ENCODE peak calls at places on chromosomes 13 and 19, in eight cellular contexts. Q is breast epithelium, K is stomach, M is K562, Y is endothelial cell of umbilical vein, S is transverse colon, W is HCT116, B is GM12878. D is an unnamed sample.
A peak's percentile ranks its signal among the peaks of the same experiment; 100 is the strongest.

GRCh38 chr13:20426766-20427448 is 98.8 kb downstream of the CRYL1 start:
- DNase-seq in Q (no peak), K (no peak), M (no peak), Y (no peak), S (no peak), W (no peak), B (no peak), D (no peak)

GRCh38 chr19:31531326-31531725 is 182.1 kb upstream of the TSHZ3 start:
- DNase-seq in Q (no peak), K (no peak), M (no peak), Y (no peak), S (no peak), W (no peak), B (no peak), D (no peak)

GRCh38 chr13:29524176-29524575 is 71.3 kb downstream of the SLC7A1 start:
- DNase-seq in Q (no peak), K (no peak), M (no peak), Y (no peak), S (no peak), W (no peak), B (no peak), D (no peak)

GRCh38 chr13:25886438-25887214 is 165.2 kb downstream of the SHISA2 start:
- DNase-seq in Q (no peak), K (no peak), M (no peak), Y (peak; percentile 33), S (no peak), W (no peak), B (no peak), D (no peak)

GRCh38 chr13:39483326-39483725 is 119.7 kb downstream of the LHFPL6 start:
- DNase-seq in Q (no peak), K (no peak), M (no peak), Y (no peak), S (no peak), W (no peak), B (no peak), D (no peak)

GRCh38 chr19:28022506-28022905 is 1190.4 kb downstream of the UQCRFS1 start:
- DNase-seq in Q (no peak), K (no peak), M (no peak), Y (no peak), S (no peak), W (no peak), B (no peak), D (no peak)

GRCh38 chr13:39232999-39233398 is 194.7 kb downstream of the NHLRC3 start:
- DNase-seq in Q (no peak), K (no peak), M (no peak), Y (no peak), S (no peak), W (no peak), B (no peak), D (no peak)

GRCh38 chr19:27971071-27971470 is 1241.9 kb downstream of the UQCRFS1 start:
- DNase-seq in Q (no peak), K (no peak), M (no peak), Y (no peak), S (no peak), W (no peak), B (no peak), D (no peak)

GRCh38 chr19:46408611-46409039 is 4.7 kb downstream of the CCDC8 start:
- DNase-seq in Q (no peak), K (peak; percentile 48), M (no peak), Y (no peak), S (peak; percentile 51), W (no peak), B (no peak), D (peak; percentile 42)

GRCh38 chr19:21498651-21499050 is 6.8 kb upstream of the ZNF429 start:
- DNase-seq in Q (no peak), K (no peak), M (no peak), Y (no peak), S (no peak), W (no peak), B (no peak), D (no peak)

GRCh38 chr19:18776736-18777135 is 14.4 kb downstream of the COMP start:
- DNase-seq in Q (no peak), K (no peak), M (no peak), Y (no peak), S (no peak), W (no peak), B (no peak), D (no peak)

GRCh38 chr19:37095859-37096258 is 17.6 kb downstream of the ZNF420 start:
- DNase-seq in Q (no peak), K (no peak), M (no peak), Y (no peak), S (no peak), W (no peak), B (no peak), D (no peak)

GRCh38 chr13:21326155-21327030 is 132.7 kb downstream of the ZDHHC20 start:
- DNase-seq in Q (no peak), K (peak; percentile 52), M (no peak), Y (peak; percentile 3), S (peak; percentile 33), W (no peak), B (no peak), D (no peak)

DNA sequence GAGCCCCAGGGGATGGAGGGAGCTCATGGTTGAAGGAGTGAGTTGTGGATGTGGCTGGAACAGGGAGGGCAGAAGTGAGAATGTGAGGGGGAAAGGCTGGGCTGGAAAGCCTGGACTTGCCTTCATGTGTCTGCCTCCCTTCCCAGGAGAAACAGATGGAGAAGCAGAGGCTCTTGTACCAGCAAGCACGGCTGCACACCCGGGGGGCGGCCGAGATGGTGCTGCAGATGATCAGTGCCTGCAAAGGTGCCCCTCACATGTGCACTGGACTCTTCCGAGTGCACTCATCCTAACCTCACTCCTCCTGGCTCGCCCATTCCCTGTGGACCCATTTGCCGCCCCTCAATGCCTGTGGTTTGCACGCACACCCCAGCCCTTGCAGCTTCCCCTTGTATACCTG is 83.2 kb downstream of the MAP4K1 start:
- DNase-seq in Q (no peak), K (no peak), M (no peak), Y (no peak), S (no peak), W (no peak), B (no peak), D (no peak)
- TF ChIP-seq POLR2AphosphoS5 in Q (no peak), K (no peak), M (no peak), Y (no peak), S (no peak), W (no peak), B (no peak), D (no peak)

GRCh38 chr19:801861-802496 is 4.7 kb downstream of the PTBP1 start:
- DNase-seq in Q (no peak), K (peak; percentile 60), M (no peak), Y (peak; percentile 57), S (no peak), W (no peak), B (no peak), D (peak; percentile 61)
- H3K4me1 ChIP-seq in Q (peaks cover 48% of the 10 kb centered on the region), K (peaks cover 52% of the 10 kb centered on the region), M (peaks cover 80% of the 10 kb centered on the region), Y (peaks cover 35% of the 10 kb centered on the region), S (peaks cover 47% of the 10 kb centered on the region), W (peaks cover 30% of the 10 kb centered on the region), B (peaks cover 7% of the 10 kb centered on the region), D (peaks cover 42% of the 10 kb centered on the region)

GRCh38 chr13:97262058-97262457 is 39.9 kb downstream of the MBNL2 start:
- DNase-seq in Q (no peak), K (no peak), M (no peak), Y (no peak), S (no peak), W (no peak), B (no peak), D (no peak)

GRCh38 chr13:97258801-97259200 is 36.7 kb downstream of the MBNL2 start:
- DNase-seq in Q (no peak), K (no peak), M (no peak), Y (no peak), S (no peak), W (no peak), B (no peak), D (no peak)

GRCh38 chr13:97257800-97258799 is 36.0 kb downstream of the MBNL2 start:
- DNase-seq in Q (no peak), K (no peak), M (peak; percentile 81), Y (peak; percentile 98), S (no peak), W (peak; percentile 93), B (peak; percentile 37), D (no peak)

GRCh38 chr13:97261254-97262015 is 39.3 kb downstream of the MBNL2 start:
- DNase-seq in Q (no peak), K (no peak), M (no peak), Y (no peak), S (no peak), W (no peak), B (no peak), D (no peak)

DNA sequence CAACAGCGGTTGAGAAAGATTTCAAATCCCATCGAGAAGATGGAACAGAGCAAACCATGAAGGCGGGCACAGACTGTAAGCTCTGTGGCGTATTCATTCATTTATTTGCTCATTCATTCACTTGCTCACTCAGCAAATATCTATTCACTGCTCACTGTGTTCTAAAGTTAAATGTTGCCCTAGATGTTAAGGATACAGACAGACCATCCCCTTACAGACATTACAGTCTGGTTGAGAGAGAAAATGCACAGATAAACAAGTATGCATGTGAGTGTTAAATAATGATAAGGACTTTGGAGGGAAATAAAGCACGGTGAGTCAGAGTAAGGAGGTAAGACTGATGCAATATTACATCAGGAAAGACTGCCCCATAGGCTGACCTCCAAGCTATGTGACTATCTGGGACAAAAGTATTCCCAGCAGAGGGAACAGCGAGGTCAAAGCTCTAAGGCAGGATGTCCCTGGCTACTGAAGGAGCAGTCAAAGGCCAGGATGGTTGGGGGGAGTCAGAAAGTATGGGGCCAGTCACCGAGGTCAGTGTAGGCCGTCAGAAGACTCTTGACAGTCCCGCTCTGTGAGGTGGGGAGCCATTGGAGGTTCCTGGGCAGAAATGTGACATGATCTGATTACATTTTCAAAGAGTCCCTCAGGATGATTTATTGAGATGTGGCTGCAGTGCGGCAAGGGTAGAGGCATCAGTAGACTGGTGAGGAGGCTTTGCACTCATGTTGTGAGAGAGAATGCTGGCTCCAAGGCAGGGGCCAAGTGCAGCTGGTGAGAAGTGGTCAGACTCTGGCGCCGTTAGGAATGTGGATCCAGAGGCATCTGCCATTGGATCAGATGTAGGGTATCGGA is 37.9 kb downstream of the MBNL2 start:
- DNase-seq in Q (no peak), K (no peak), M (peak; percentile 84), Y (peak; percentile 91), S (no peak), W (no peak), B (no peak), D (no peak)
- TF ChIP-seq POLR2A in Q (no peak), K (no peak), M (no peak), Y (no peak), S (no peak), W (no peak), B (no peak), D (no peak)

GRCh38 chr13:49499889-49500660 is 4.3 kb downstream of the PHF11 start:
- DNase-seq in Q (no peak), K (no peak), M (no peak), Y (no peak), S (no peak), W (no peak), B (no peak), D (no peak)

GRCh38 chr13:49497272-49497671 is 1.5 kb downstream of the PHF11 start:
- DNase-seq in Q (no peak), K (no peak), M (no peak), Y (no peak), S (no peak), W (no peak), B (no peak), D (no peak)

GRCh38 chr13:49498211-49498610 is 2.5 kb downstream of the PHF11 start:
- DNase-seq in Q (no peak), K (no peak), M (no peak), Y (no peak), S (no peak), W (no peak), B (no peak), D (no peak)

GRCh38 chr13:49494645-49495044 is 1.1 kb upstream of the PHF11 start:
- DNase-seq in Q (no peak), K (no peak), M (no peak), Y (no peak), S (no peak), W (no peak), B (no peak), D (no peak)

GRCh38 chr13:49495783-49496762 is at the start of gene PHF11:
- DNase-seq in Q (peak; percentile 78), K (peak; percentile 86), M (peak; percentile 69), Y (peak; percentile 58), S (peak; percentile 87), W (no peak), B (peak; percentile 65), D (peak; percentile 77)
- TF ChIP-seq POLR2AphosphoS5 in Q (peak; percentile 32), K (peak; percentile 86), M (peak; percentile 32), Y (peak; percentile 48), S (peak; percentile 76), W (peak; percentile 59), B (peak; percentile 82), D (peak; percentile 10)

D was measured in prostate gland.